ENCODE peak calls at places on chromosomes 12 and 14, in eight cellular contexts. T is SK-N-SH, E is HFF-Myc, X is skeletal muscle cell, H is keratinocyte, N is breast epithelium, L is neuronal stem cell, W is cardiac muscle cell. I is an unnamed sample.

GRCh38 chr12:108560321-108560721 is 652 bp downstream of the SART3 start:
- DNase-seq in T (no peak), E (no peak), X (no peak), H (no peak), N (no peak), L (no peak), W (peak), I (no peak)

GRCh38 chr12:93072340-93072739 is 143.2 kb upstream of the EEA1 start:
- DNase-seq in T (no peak), E (no peak), X (no peak), H (no peak), N (no peak), L (no peak), W (no peak), I (no peak)

GRCh38 chr12:106750524-106750923 is 24.0 kb upstream of the RIC8B start:
- DNase-seq in T (no peak), E (no peak), X (no peak), H (no peak), N (no peak), L (no peak), W (no peak), I (no peak)

GRCh38 chr14:49796025-49796424 is 28.1 kb downstream of the KLHDC2 start:
- DNase-seq in T (no peak), E (no peak), X (no peak), H (no peak), N (no peak), L (no peak), W (no peak), I (no peak)

GRCh38 chr12:127809236-127809635 is 457.7 kb upstream of the TMEM132C start:
- DNase-seq in T (no peak), E (peak), X (peak), H (no peak), N (no peak), L (no peak), W (peak), I (no peak)

GRCh38 chr12:116592116-116592637 is 33.0 kb downstream of the MAP1LC3B2 start:
- DNase-seq in T (no peak), E (no peak), X (no peak), H (no peak), N (peak), L (no peak), W (peak), I (no peak)

GRCh38 chr12:64236549-64236948 is 14.5 kb upstream of the KICS2 start:
- DNase-seq in T (peak), E (no peak), X (no peak), H (no peak), N (no peak), L (no peak), W (peak), I (no peak)

GRCh38 chr12:116717466-116718457 is 20.1 kb downstream of the SPRING1 start:
- DNase-seq in T (no peak), E (no peak), X (no peak), H (no peak), N (no peak), L (no peak), W (peak), I (no peak)

GRCh38 chr14:89853976-89854693 is 100.4 kb downstream of the EFCAB11 start:
- DNase-seq in T (no peak), E (no peak), X (no peak), H (no peak), N (no peak), L (no peak), W (peak), I (no peak)

GRCh38 chr12:13603951-13604350 is 377.5 kb downstream of the GRIN2B start:
- DNase-seq in T (no peak), E (no peak), X (no peak), H (no peak), N (no peak), L (no peak), W (no peak), I (no peak)

GRCh38 chr14:91241848-91242247 is 2.7 kb downstream of the GPR68 start:
- DNase-seq in T (no peak), E (no peak), X (no peak), H (no peak), N (no peak), L (no peak), W (no peak), I (no peak)

GRCh38 chr14:51310453-51311074 is 70.5 kb downstream of the TMX1 start:
- DNase-seq in T (peak), E (peak), X (peak), H (no peak), N (no peak), L (no peak), W (peak), I (no peak)

GRCh38 chr12:103817791-103818190 is 23.2 kb downstream of the NT5DC3 start:
- DNase-seq in T (no peak), E (no peak), X (no peak), H (no peak), N (no peak), L (no peak), W (no peak), I (no peak)

GRCh38 chr14:48391661-48392060 is 716.3 kb upstream of the MDGA2 start:
- DNase-seq in T (no peak), E (no peak), X (no peak), H (no peak), N (no peak), L (no peak), W (no peak), I (no peak)

GRCh38 chr14:99531221-99532096 is 50.2 kb downstream of the CCNK start:
- DNase-seq in T (no peak), E (no peak), X (no peak), H (no peak), N (no peak), L (peak), W (peak), I (no peak)

GRCh38 chr12:4962539-4963486 is 53.1 kb downstream of the KCNA1 start:
- DNase-seq in T (no peak), E (no peak), X (no peak), H (no peak), N (no peak), L (no peak), W (peak), I (no peak)

GRCh38 chr12:66398931-66399625 is 96.8 kb downstream of the HELB start:
- DNase-seq in T (no peak), E (no peak), X (no peak), H (no peak), N (no peak), L (no peak), W (no peak), I (no peak)

GRCh38 chr12:105279460-105280056 is 43.6 kb upstream of the APPL2 start:
- DNase-seq in T (peak), E (no peak), X (no peak), H (no peak), N (no peak), L (peak), W (peak), I (peak)

GRCh38 chr12:93918262-93918661 is 230.1 kb upstream of the PLXNC1 start:
- DNase-seq in T (no peak), E (peak), X (no peak), H (no peak), N (no peak), L (no peak), W (peak), I (no peak)

GRCh38 chr14:24381363-24382102 is 13.5 kb downstream of the NFATC4 start:
- DNase-seq in T (no peak), E (no peak), X (no peak), H (no peak), N (no peak), L (no peak), W (no peak), I (no peak)

GRCh38 chr12:90076851-90077319 is 368.2 kb upstream of the ATP2B1 start:
- DNase-seq in T (no peak), E (no peak), X (no peak), H (no peak), N (no peak), L (no peak), W (no peak), I (no peak)

GRCh38 chr12:27554421-27555186 is 30.6 kb downstream of the PPFIBP1 start:
- DNase-seq in T (no peak), E (no peak), X (peak), H (no peak), N (no peak), L (no peak), W (peak), I (no peak)

GRCh38 chr14:59140441-59140840 is 48.0 kb upstream of the DAAM1 start:
- DNase-seq in T (no peak), E (no peak), X (no peak), H (no peak), N (no peak), L (no peak), W (no peak), I (no peak)

GRCh38 chr14:60363275-60363674 is 114.3 kb downstream of the PPM1A start:
- DNase-seq in T (no peak), E (no peak), X (no peak), H (no peak), N (no peak), L (no peak), W (no peak), I (no peak)

GRCh38 chr12:85041395-85041794 is 5.2 kb downstream of the LRRIQ1 start:
- DNase-seq in T (no peak), E (no peak), X (no peak), H (no peak), N (no peak), L (no peak), W (no peak), I (no peak)

GRCh38 chr14:31205681-31206535 is 1.7 kb downstream of the HECTD1 start:
- DNase-seq in T (peak), E (no peak), X (peak), H (no peak), N (no peak), L (no peak), W (peak), I (no peak)

GRCh38 chr12:65756956-65757511 is 67.2 kb upstream of the HMGA2 start:
- DNase-seq in T (no peak), E (no peak), X (no peak), H (no peak), N (no peak), L (no peak), W (no peak), I (no peak)

GRCh38 chr12:96617178-96617577 is 127.8 kb downstream of the CFAP54 start:
- DNase-seq in T (no peak), E (no peak), X (no peak), H (no peak), N (no peak), L (no peak), W (no peak), I (no peak)

GRCh38 chr12:112169086-112169872 is 43.9 kb downstream of the TRAFD1 start:
- DNase-seq in T (no peak), E (no peak), X (no peak), H (no peak), N (peak), L (no peak), W (no peak), I (peak)

GRCh38 chr12:52862023-52862422 is 13.2 kb upstream of the KRT78 start:
- DNase-seq in T (no peak), E (no peak), X (no peak), H (no peak), N (no peak), L (no peak), W (no peak), I (no peak)

GRCh38 chr12:93563807-93564538 is 8.5 kb upstream of the SOCS2 start:
- DNase-seq in T (no peak), E (no peak), X (no peak), H (no peak), N (peak), L (no peak), W (peak), I (no peak)

GRCh38 chr12:21631367-21631766 is 26.3 kb downstream of the LDHB start:
- DNase-seq in T (no peak), E (no peak), X (no peak), H (no peak), N (no peak), L (no peak), W (no peak), I (no peak)

GRCh38 chr12:122961551-122962329 is 4.5 kb downstream of the ABCB9 start:
- DNase-seq in T (no peak), E (no peak), X (no peak), H (no peak), N (no peak), L (no peak), W (peak), I (peak)

I was measured in ecto neural progenitor cell.